ENCODE peak calls at places on chromosomes 6 and 20, in six cellular contexts. One of them, this sample, is unnamed.

GRCh38 chr6:140988780-140989179 is 1143.9 kb upstream of the GJE1 start:
- DNase-seq in SK-N-SH: no peak
- DNase-seq in H1: no peak
- DNase-seq in transverse colon: no peak
- DNase-seq in K562: no peak
- DNase-seq in HepG2: no peak
- DNase-seq in this sample: no peak

GRCh38 chr6:38846361-38846760 is 131.2 kb downstream of the DNAH8 start:
- DNase-seq in HepG2: peak; percentile 35
- DNase-seq in transverse colon: no peak
- DNase-seq in K562: no peak
- DNase-seq in SK-N-SH: no peak
- DNase-seq in H1: no peak
- DNase-seq in this sample: no peak

GRCh38 chr6:56757585-56757984 is 114.9 kb upstream of the DST start:
- DNase-seq in SK-N-SH: no peak
- DNase-seq in H1: no peak
- DNase-seq in transverse colon: peak; percentile 52
- DNase-seq in HepG2: peak; percentile 72
- DNase-seq in K562: peak; percentile 8
- DNase-seq in this sample: peak; percentile 69

GRCh38 chr6:157867155-157867559 is 44.1 kb downstream of the SNX9 start:
- DNase-seq in H1: no peak
- DNase-seq in SK-N-SH: no peak
- DNase-seq in K562: peak; percentile 75
- DNase-seq in transverse colon: no peak
- DNase-seq in HepG2: no peak
- DNase-seq in this sample: no peak

GRCh38 chr6:2783188-2783957 is 18.2 kb downstream of the WRNIP1 start:
- DNase-seq in K562: peak; percentile 77
- DNase-seq in HepG2: no peak
- DNase-seq in H1: no peak
- DNase-seq in SK-N-SH: no peak
- DNase-seq in transverse colon: peak; percentile 41
- DNase-seq in this sample: no peak

GRCh38 chr6:7431594-7432390 is 42.2 kb downstream of the RIOK1 start:
- DNase-seq in H1: no peak
- DNase-seq in K562: no peak
- DNase-seq in HepG2: peak; percentile 57
- DNase-seq in SK-N-SH: no peak
- DNase-seq in transverse colon: no peak
- DNase-seq in this sample: peak; percentile 36

GRCh38 chr6:145705561-145705960 is 29.8 kb downstream of the EPM2A start:
- DNase-seq in K562: no peak
- DNase-seq in HepG2: no peak
- DNase-seq in H1: no peak
- DNase-seq in SK-N-SH: no peak
- DNase-seq in transverse colon: no peak
- DNase-seq in this sample: no peak

GRCh38 chr6:3159805-3160781 is 2.7 kb upstream of the TUBB2A start:
- DNase-seq in HepG2: peak; percentile 41
- DNase-seq in K562: peak; percentile 96
- DNase-seq in H1: no peak
- DNase-seq in transverse colon: peak; percentile 84
- DNase-seq in SK-N-SH: no peak
- DNase-seq in this sample: peak; percentile 87

GRCh38 chr6:659716-660581 is 3.0 kb upstream of the HUS1B start:
- DNase-seq in HepG2: no peak
- DNase-seq in SK-N-SH: no peak
- DNase-seq in K562: peak; percentile 78
- DNase-seq in transverse colon: no peak
- DNase-seq in H1: no peak
- DNase-seq in this sample: no peak

GRCh38 chr20:38601216-38602184 is at the start of gene ARHGAP40:
- DNase-seq in SK-N-SH: peak; percentile 61
- DNase-seq in K562: peak; percentile 46
- DNase-seq in HepG2: peak; percentile 54
- DNase-seq in H1: no peak
- DNase-seq in transverse colon: peak; percentile 11
- DNase-seq in this sample: peak; percentile 51

GRCh38 chr20:7147220-7147601 is 379.7 kb downstream of the BMP2 start:
- DNase-seq in SK-N-SH: no peak
- DNase-seq in H1: no peak
- DNase-seq in HepG2: peak; percentile 82
- DNase-seq in K562: no peak
- DNase-seq in transverse colon: no peak
- DNase-seq in this sample: no peak

GRCh38 chr6:155638200-155638599 is 182.6 kb upstream of the NOX3 start:
- DNase-seq in transverse colon: no peak
- DNase-seq in H1: no peak
- DNase-seq in K562: no peak
- DNase-seq in SK-N-SH: no peak
- DNase-seq in HepG2: no peak
- DNase-seq in this sample: no peak

GRCh38 chr6:124960757-124961467 is 1.3 kb upstream of the RNF217 start:
- DNase-seq in transverse colon: no peak
- DNase-seq in SK-N-SH: no peak
- DNase-seq in HepG2: no peak
- DNase-seq in K562: peak; percentile 33
- DNase-seq in H1: no peak
- DNase-seq in this sample: no peak

GRCh38 chr6:128731249-128732165 is 151.4 kb upstream of the LAMA2 start:
- DNase-seq in HepG2: peak; percentile 56
- DNase-seq in SK-N-SH: peak; percentile 7
- DNase-seq in transverse colon: no peak
- DNase-seq in H1: no peak
- DNase-seq in K562: no peak
- DNase-seq in this sample: no peak

GRCh38 chr6:152461556-152461955 is 175.6 kb downstream of the SYNE1 start:
- DNase-seq in H1: no peak
- DNase-seq in HepG2: no peak
- DNase-seq in K562: no peak
- DNase-seq in SK-N-SH: no peak
- DNase-seq in transverse colon: no peak
- DNase-seq in this sample: no peak

GRCh38 chr20:15656124-15656523 is 917.1 kb downstream of the KIF16B start:
- DNase-seq in SK-N-SH: no peak
- DNase-seq in HepG2: no peak
- DNase-seq in H1: no peak
- DNase-seq in K562: no peak
- DNase-seq in transverse colon: no peak
- DNase-seq in this sample: no peak

GRCh38 chr6:97198181-97198580 is 84.8 kb downstream of the MMS22L start:
- DNase-seq in transverse colon: no peak
- DNase-seq in HepG2: no peak
- DNase-seq in H1: no peak
- DNase-seq in SK-N-SH: no peak
- DNase-seq in K562: peak; percentile 28
- DNase-seq in this sample: no peak

GRCh38 chr6:30626484-30627366 is at the start of gene ATAT1:
- DNase-seq in transverse colon: peak; percentile 96
- DNase-seq in SK-N-SH: peak; percentile 92
- DNase-seq in K562: peak; percentile 76
- DNase-seq in H1: peak; percentile 60
- DNase-seq in HepG2: peak; percentile 88
- DNase-seq in this sample: peak; percentile 93
- TF ChIP-seq POLR2AphosphoS5 in transverse colon: no peak
- TF ChIP-seq POLR2AphosphoS5 in SK-N-SH: peak; percentile 93
- TF ChIP-seq POLR2AphosphoS5 in K562: peak; percentile 57
- TF ChIP-seq POLR2AphosphoS5 in H1: peak; percentile 89
- TF ChIP-seq POLR2AphosphoS5 in HepG2: peak; percentile 88
- TF ChIP-seq POLR2AphosphoS5 in this sample: peak; percentile 92

GRCh38 chr6:93417421-93417996 is 1.9 kb downstream of the EPHA7 start:
- DNase-seq in K562: no peak
- DNase-seq in HepG2: no peak
- DNase-seq in transverse colon: no peak
- DNase-seq in H1: no peak
- DNase-seq in SK-N-SH: peak; percentile 40
- DNase-seq in this sample: no peak
- H3K4me3 ChIP-seq in K562: no peak overlapping the region
- H3K4me3 ChIP-seq in HepG2: no peak overlapping the region
- H3K4me3 ChIP-seq in transverse colon: peak overlapping the region; percentile 50
- H3K4me3 ChIP-seq in H1: peak overlapping the region; percentile 84
- H3K4me3 ChIP-seq in SK-N-SH: peak overlapping the region; percentile 55
- H3K4me3 ChIP-seq in this sample: peak overlapping the region; percentile 60

GRCh38 chr6:159978291-159979135 is 9.6 kb downstream of the IGF2R start:
- DNase-seq in H1: no peak
- DNase-seq in K562: no peak
- DNase-seq in transverse colon: no peak
- DNase-seq in SK-N-SH: no peak
- DNase-seq in HepG2: no peak
- DNase-seq in this sample: no peak

GRCh38 chr6:159980474-159980873 is 11.6 kb downstream of the IGF2R start:
- DNase-seq in SK-N-SH: no peak
- DNase-seq in transverse colon: no peak
- DNase-seq in K562: no peak
- DNase-seq in HepG2: no peak
- DNase-seq in H1: no peak
- DNase-seq in this sample: no peak

GRCh38 chr6:159977242-159978214 is 8.6 kb downstream of the IGF2R start:
- DNase-seq in SK-N-SH: no peak
- DNase-seq in HepG2: no peak
- DNase-seq in H1: no peak
- DNase-seq in transverse colon: no peak
- DNase-seq in K562: peak; percentile 72
- DNase-seq in this sample: no peak

GRCh38 chr6:159981171-159981571 is 12.3 kb downstream of the IGF2R start:
- DNase-seq in HepG2: no peak
- DNase-seq in SK-N-SH: no peak
- DNase-seq in K562: no peak
- DNase-seq in transverse colon: no peak
- DNase-seq in H1: no peak
- DNase-seq in this sample: no peak

GRCh38 chr6:159979136-159979874 is 10.4 kb downstream of the IGF2R start:
- DNase-seq in K562: peak; percentile 78
- DNase-seq in SK-N-SH: no peak
- DNase-seq in transverse colon: peak; percentile 47
- DNase-seq in H1: no peak
- DNase-seq in HepG2: peak; percentile 82
- DNase-seq in this sample: peak; percentile 37
- TF ChIP-seq EP300 in K562: no peak
- TF ChIP-seq EP300 in SK-N-SH: no peak
- TF ChIP-seq EP300 in transverse colon: no peak
- TF ChIP-seq EP300 in H1: no peak
- TF ChIP-seq EP300 in HepG2: no peak
- TF ChIP-seq EP300 in this sample: no peak

DNA sequence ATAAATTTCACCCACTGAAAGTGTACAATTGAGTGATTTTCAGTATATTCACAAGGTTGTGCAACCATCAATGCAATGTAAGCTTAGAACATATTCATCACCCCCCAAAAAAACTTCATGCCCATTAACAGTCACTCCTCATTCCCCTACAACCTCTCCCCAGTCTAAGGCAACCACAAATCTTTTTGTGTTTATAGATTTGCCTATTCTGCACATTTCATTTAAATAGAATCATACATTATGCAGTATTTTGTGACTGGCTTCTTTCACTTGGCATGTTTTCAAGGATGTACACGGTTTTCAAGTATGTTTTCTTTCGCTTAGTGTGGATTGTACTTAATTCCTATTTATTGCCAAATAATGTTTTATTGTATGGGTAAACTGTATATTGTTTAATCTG is 329.3 kb upstream of the RNF24 start:
- DNase-seq in H1: no peak
- DNase-seq in SK-N-SH: no peak
- DNase-seq in HepG2: no peak
- DNase-seq in K562: no peak
- DNase-seq in transverse colon: no peak
- DNase-seq in this sample: no peak
- TF ChIP-seq POLR2AphosphoS5 in H1: no peak
- TF ChIP-seq POLR2AphosphoS5 in SK-N-SH: no peak
- TF ChIP-seq POLR2AphosphoS5 in HepG2: no peak
- TF ChIP-seq POLR2AphosphoS5 in K562: no peak
- TF ChIP-seq POLR2AphosphoS5 in transverse colon: no peak
- TF ChIP-seq POLR2AphosphoS5 in this sample: no peak

DNA sequence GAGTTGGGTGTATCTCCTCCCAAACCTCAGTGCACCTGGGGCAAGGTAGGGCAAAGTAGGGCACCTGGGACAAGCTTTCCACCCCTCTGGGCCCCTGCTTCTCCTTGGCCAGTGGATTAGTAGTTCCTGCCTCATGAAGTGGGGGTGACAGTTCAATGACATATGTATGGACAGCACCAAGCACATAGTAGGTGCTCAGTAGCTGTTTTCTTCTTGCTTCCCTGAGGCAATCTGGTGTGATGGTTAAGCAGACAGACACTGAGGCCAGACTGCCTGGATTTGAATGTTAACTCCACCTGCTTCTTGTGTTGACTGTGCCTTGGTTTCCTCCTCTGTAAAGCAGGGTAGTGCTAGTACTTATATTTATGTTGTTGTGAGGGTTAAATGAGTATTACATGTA is 25.8 kb downstream of the EPB41L1 start:
- DNase-seq in K562: no peak
- DNase-seq in SK-N-SH: no peak
- DNase-seq in H1: no peak
- DNase-seq in transverse colon: no peak
- DNase-seq in HepG2: no peak
- DNase-seq in this sample: no peak
- H3K4me3 ChIP-seq in K562: no peak overlapping the region
- H3K4me3 ChIP-seq in SK-N-SH: no peak overlapping the region
- H3K4me3 ChIP-seq in H1: no peak overlapping the region
- H3K4me3 ChIP-seq in transverse colon: no peak overlapping the region
- H3K4me3 ChIP-seq in HepG2: no peak overlapping the region
- H3K4me3 ChIP-seq in this sample: no peak overlapping the region

DNA sequence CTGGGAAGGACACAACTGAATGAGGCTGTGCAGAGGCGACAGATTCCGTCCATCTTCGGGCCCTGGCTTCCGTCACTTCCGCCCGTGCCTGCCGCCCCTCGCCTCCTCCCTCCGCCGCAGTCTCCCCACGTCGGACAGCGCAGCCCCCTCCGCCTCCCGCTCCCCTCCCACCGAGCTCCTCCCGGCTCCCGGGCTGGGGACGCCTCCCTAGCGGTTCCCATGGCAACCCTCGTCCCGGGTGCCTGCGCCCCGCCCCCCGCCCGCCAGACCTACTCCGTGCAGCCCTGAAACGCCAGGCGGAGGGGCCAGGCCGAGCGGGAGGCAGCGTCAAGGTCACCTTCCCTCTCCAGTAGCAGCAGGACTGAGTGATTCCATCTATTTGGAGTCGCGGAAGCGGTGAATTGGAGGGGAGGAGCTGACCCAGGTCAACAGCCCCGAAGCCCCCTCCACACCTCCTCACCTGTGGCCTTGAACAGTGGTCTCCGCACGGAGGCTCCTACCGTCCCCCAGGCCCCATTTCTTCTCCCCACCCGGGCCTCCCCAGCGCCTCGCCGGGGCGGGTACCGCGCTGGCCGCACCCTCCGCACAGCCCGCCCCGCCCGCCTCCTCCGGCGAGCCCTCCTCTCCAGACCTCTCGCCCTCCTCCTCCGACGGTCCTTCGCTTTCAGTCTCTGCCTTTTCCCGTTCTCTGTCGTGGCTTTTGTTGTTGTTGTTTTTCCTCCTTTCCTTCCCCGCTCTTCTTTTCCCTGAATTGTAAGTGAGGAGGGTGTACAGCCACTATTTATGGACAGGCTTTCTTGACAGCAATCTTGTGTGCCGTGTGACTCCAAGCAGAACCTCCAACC is 951 bp downstream of the NRSN2 start:
- DNase-seq in H1: peak; percentile 89
- DNase-seq in HepG2: peak; percentile 99
- DNase-seq in SK-N-SH: peak; percentile 100
- DNase-seq in K562: peak; percentile 96
- DNase-seq in transverse colon: peak; percentile 90
- DNase-seq in this sample: peak; percentile 85
- TF ChIP-seq EP300 in H1: peak; percentile 65
- TF ChIP-seq EP300 in HepG2: peak; percentile 86
- TF ChIP-seq EP300 in SK-N-SH: no peak
- TF ChIP-seq EP300 in K562: no peak
- TF ChIP-seq EP300 in transverse colon: no peak
- TF ChIP-seq EP300 in this sample: no peak

This sample was measured in stomach.